ENCODE peak calls at places on chromosomes 13 and 19, in four cellular contexts. N, M, P and T are unnamed samples.

GRCh38 chr13:93857126-93857525 is 622.4 kb downstream of the DCT start:
- DNase-seq in P (no peak), N (peak), M (peak), T (peak)

GRCh38 chr13:93172109-93172508 is 54.5 kb upstream of the GPC6 start:
- DNase-seq in N (no peak), M (no peak), P (no peak), T (no peak)

GRCh38 chr19:43337737-43338136 is 15.7 kb upstream of the CD177 start:
- DNase-seq in N (no peak), P (no peak), M (no peak), T (no peak)

GRCh38 chr13:86765462-86765861 is 905.7 kb upstream of the SLITRK5 start:
- DNase-seq in N (no peak), M (no peak), P (no peak), T (no peak)

GRCh38 chr13:39588384-39588783 is 14.6 kb downstream of the LHFPL6 start:
- DNase-seq in N (no peak), M (peak), P (no peak), T (no peak)

GRCh38 chr19:5028229-5028886 is 59.4 kb downstream of the KDM4B start:
- DNase-seq in N (no peak), M (no peak), P (no peak), T (no peak)

GRCh38 chr13:43802511-43802910 is 15.7 kb upstream of the ENOX1 start:
- DNase-seq in P (no peak), N (no peak), M (no peak), T (no peak)

GRCh38 chr19:17627921-17628320 is 60.2 kb downstream of the UNC13A start:
- DNase-seq in N (no peak), P (peak), M (no peak), T (no peak)

GRCh38 chr13:50518131-50518530 is 325.4 kb downstream of the DLEU7 start:
- DNase-seq in M (no peak), N (no peak), P (no peak), T (no peak)

GRCh38 chr19:34188388-34188787 is 16.1 kb downstream of the LSM14A start:
- DNase-seq in M (peak), N (no peak), P (no peak), T (no peak)

GRCh38 chr19:47112166-47112663 is 1.4 kb downstream of the ZC3H4 start:
- DNase-seq in P (peak), N (peak), M (peak), T (peak)

GRCh38 chr13:106376411-106377112 is 158.9 kb downstream of the EFNB2 start:
- DNase-seq in P (peak), N (peak), M (peak), T (peak)

GRCh38 chr19:49362048-49362925 is at the start of gene TEAD2:
- DNase-seq in P (peak), M (peak), N (peak), T (peak)

GRCh38 chr19:20422216-20422615 is 143.4 kb downstream of the ZNF737 start:
- DNase-seq in M (peak), N (no peak), P (no peak), T (no peak)

GRCh38 chr19:20422616-20423205 is 142.9 kb downstream of the ZNF737 start:
- DNase-seq in N (no peak), P (no peak), M (peak), T (peak)

GRCh38 chr19:20423381-20424207 is 142.0 kb downstream of the ZNF737 start:
- DNase-seq in P (peak), M (peak), N (peak), T (peak)
- H3K4me3 ChIP-seq in P (peak), M (peak), N (peak), T (peak)

GRCh38 chr19:56145698-56146097 is 4.6 kb downstream of the ZNF444 start:
- DNase-seq in M (no peak), N (no peak), P (no peak), T (no peak)

GRCh38 chr19:56142897-56143434 is 1.9 kb downstream of the ZNF444 start:
- DNase-seq in N (no peak), P (no peak), M (no peak), T (no peak)

GRCh38 chr19:56142087-56142787 is 1.1 kb downstream of the ZNF444 start:
- DNase-seq in M (no peak), N (no peak), P (peak), T (no peak)

GRCh38 chr19:56144816-56145215 is 3.7 kb downstream of the ZNF444 start:
- DNase-seq in P (no peak), N (no peak), M (no peak), T (no peak)

GRCh38 chr19:56144396-56144795 is 3.3 kb downstream of the ZNF444 start:
- DNase-seq in P (no peak), M (no peak), N (no peak), T (no peak)
- TF ChIP-seq CTCF in P (no peak), M (no peak), N (no peak), T (no peak)

GRCh38 chr19:42078058-42078457 is 2.1 kb downstream of the ZNF574 start:
- DNase-seq in N (no peak), P (no peak), M (no peak), T (no peak)
- H3K4me3 ChIP-seq in N (peak), P (no peak), M (peak), T (no peak)

DNA sequence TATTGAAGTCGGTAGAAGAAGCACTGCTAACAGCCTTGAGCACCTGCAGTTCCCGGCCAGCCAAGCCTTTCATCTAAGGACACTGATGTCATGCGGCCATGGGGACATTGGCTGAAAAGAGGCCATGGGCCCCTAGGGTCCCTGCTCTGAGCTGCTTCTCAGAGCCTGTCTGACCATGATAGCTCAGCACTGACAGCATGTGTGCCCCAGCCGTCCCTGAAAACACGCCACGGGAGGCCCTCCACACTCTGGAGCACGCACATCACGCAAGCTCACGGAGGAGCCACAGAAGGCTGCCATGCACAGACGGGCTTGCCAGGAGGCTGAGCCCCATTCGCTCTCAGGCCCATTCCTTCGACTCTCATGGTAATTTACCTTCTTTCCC is 51.8 kb downstream of the MLLT1 start:
- DNase-seq in N (no peak), P (peak), M (no peak), T (no peak)
- TF ChIP-seq CTCF in N (no peak), P (no peak), M (no peak), T (no peak)

DNA sequence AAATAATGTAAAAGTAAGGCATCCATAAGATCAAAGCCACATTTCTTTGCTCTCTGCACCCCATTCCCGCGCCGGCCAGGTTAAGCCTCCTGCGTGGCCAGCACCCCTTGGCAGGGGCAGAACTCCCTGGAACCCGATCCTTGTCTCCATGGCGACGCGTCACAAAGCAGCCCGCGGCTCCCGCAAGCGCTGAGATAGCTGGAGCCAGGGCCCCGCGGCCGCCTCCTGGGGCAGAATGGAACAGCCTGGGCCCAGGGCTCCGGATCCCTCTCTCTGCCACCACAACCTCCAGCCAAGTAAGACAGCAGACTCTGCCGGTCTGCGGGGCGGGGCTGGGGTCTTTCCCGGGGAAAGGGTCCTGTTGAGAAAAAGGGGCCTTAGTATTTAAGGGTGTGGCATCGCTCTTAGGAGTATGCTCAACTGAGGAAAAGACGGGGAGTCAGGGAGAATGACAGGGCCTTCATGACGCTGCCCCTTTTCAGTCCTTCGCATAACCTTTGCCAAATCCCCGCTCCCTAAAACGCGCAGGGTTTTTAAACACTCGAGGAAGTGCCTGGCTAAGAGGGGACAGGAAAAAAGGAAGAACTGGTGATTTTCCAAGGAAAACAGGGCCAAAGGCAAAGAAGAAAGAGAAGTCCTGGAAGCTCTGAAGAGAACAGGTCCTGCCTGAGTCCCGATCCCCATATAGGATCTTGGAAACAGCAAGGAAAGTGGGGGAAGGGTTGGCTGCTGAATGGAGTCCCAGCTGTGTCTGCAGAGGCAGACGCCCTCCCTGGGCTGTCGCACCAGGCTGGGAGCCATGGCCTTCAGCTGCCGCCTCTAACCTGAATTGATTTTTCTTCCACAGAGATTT is at the start of gene TEX26:
- DNase-seq in N (peak), P (no peak), M (no peak), T (peak)
- H3K4me3 ChIP-seq in N (peak), P (no peak), M (no peak), T (peak)

GRCh38 chr13:82330499-82330898 is 1551.8 kb downstream of the SLITRK1 start:
- DNase-seq in M (peak), P (no peak), N (no peak), T (peak)
- TF ChIP-seq CTCF in M (peak), P (peak), N (peak), T (peak)

GRCh38 chr19:19271828-19272599 is 1.1 kb downstream of the TM6SF2 start:
- DNase-seq in P (no peak), N (no peak), M (no peak), T (no peak)
- H3K4me3 ChIP-seq in P (no peak), N (peak), M (no peak), T (no peak)

GRCh38 chr19:38035515-38036495 is 128.8 kb downstream of the SIPA1L3 start:
- DNase-seq in P (no peak), N (peak), M (peak), T (no peak)

GRCh38 chr19:38033658-38034150 is 126.7 kb downstream of the SIPA1L3 start:
- DNase-seq in N (peak), P (no peak), M (peak), T (peak)

GRCh38 chr19:38032151-38032550 is 125.1 kb downstream of the SIPA1L3 start:
- DNase-seq in M (peak), P (no peak), N (peak), T (peak)

GRCh38 chr19:38032951-38033350 is 125.9 kb downstream of the SIPA1L3 start:
- DNase-seq in P (no peak), M (peak), N (no peak), T (peak)

GRCh38 chr19:38034153-38034835 is 127.3 kb downstream of the SIPA1L3 start:
- DNase-seq in P (no peak), M (peak), N (peak), T (peak)
- TF ChIP-seq CTCF in P (no peak), M (no peak), N (no peak), T (no peak)

DNA sequence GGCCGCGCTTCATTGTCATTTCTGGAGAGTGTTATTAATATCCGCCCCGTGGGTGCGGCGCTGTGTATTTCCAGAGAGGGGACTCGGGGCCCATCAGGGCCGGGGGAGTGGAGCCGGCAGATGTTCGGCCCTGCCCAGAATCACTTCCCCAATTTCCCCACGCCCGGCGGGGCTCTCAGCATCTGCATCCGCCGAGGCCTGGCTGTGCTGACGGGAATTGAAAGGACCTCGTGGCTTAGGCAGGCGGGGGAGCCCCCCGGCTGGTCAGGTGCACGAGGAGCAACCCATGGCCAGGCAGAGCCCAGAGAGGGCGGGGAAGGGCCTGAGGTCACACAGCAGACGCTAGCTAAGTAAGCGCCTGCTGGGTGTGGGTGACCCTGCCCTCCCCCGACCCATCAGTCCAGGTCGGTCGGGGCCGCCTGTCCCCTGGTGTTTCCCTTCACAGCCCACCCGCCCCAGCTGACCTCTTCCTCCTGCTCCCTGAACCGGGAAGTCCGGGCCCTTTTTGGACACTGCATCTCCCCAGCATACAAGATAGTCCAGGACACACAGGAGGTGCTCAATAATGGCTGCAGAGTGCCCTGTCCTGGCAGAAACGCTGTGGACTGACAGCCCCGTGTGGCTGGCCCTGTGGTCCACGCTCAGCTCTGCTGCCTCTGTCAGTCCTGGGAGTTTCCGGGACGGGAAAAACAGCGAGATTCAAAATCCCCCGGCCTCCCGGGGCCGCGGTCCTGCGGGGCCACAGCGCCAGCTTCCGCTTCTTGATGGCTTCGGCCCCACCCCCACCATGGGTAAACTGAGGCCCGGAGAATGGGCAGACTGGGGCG is 22.1 kb downstream of the ARID3A start:
- DNase-seq in P (peak), M (no peak), N (no peak), T (no peak)
- H3K4me3 ChIP-seq in P (no peak), M (no peak), N (no peak), T (no peak)

DNA sequence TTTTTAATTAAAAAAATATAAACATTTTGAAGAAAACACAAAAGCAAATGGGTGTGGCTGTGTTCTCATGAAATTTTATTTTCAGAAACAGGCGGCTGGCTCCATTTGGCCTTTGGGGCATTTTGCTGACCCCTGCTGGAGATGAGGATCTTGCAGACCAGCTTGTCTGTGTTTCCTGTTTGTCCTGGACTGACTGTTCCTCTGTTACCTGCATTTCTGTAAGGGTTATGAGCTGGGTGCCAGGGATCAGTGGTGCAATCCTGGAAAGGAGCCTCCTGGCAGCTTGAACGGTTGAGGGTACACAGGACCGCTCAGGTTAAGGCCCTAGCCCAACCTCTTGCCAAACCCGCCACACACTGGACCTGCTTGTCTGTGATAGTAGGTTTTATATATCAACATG is 49.9 kb downstream of the ZNF787 start:
- DNase-seq in N (no peak), M (peak), P (no peak), T (no peak)
- TF ChIP-seq CTCF in N (peak), M (peak), P (no peak), T (peak)